ENCODE peak calls at places on chromosomes 3 and 15, in four cellular contexts. N, F, E and H are unnamed samples.

GRCh38 chr15:63022663-63023062 is 19.9 kb upstream of the TPM1 start:
- DNase-seq in F (no peak), N (no peak), E (no peak), H (no peak)

GRCh38 chr3:98977520-98977919 is 76.0 kb upstream of the DCBLD2 start:
- DNase-seq in F (peak; percentile 97), N (no peak), E (peak; percentile 90), H (no peak)

GRCh38 chr3:31724681-31725080 is 192.0 kb downstream of the STT3B start:
- DNase-seq in F (no peak), N (no peak), E (peak; percentile 69), H (no peak)

GRCh38 chr15:77622212-77622941 is 10.3 kb downstream of the LINGO1 start:
- DNase-seq in E (no peak), N (no peak), F (no peak), H (no peak)

GRCh38 chr3:12750223-12750622 is 8.8 kb downstream of the TMEM40 start:
- DNase-seq in N (peak; percentile 47), E (peak; percentile 76), F (peak; percentile 47), H (no peak)

GRCh38 chr15:81301385-81301784 is 22.6 kb downstream of the STARD5 start:
- DNase-seq in N (no peak), F (no peak), E (no peak), H (no peak)

GRCh38 chr15:43150171-43150929 is 17.0 kb downstream of the TMEM62 start:
- DNase-seq in E (peak; percentile 90), N (peak; percentile 74), F (no peak), H (no peak)

GRCh38 chr3:116702370-116702769 is 7.2 kb upstream of the TUSC7 start:
- DNase-seq in F (no peak), E (no peak), N (no peak), H (no peak)

GRCh38 chr3:15427981-15428380 is 583 bp downstream of the EAF1 start:
- DNase-seq in F (no peak), E (no peak), N (no peak), H (no peak)

GRCh38 chr3:16177962-16178627 is 3.6 kb downstream of the GALNT15 start:
- DNase-seq in N (peak; percentile 58), F (peak; percentile 38), E (peak; percentile 89), H (peak; percentile 37)

GRCh38 chr15:77649610-77650009 is 16.9 kb upstream of the LINGO1 start:
- DNase-seq in E (no peak), N (no peak), F (no peak), H (no peak)

GRCh38 chr3:193832833-193833413 is 239.9 kb downstream of the OPA1 start:
- DNase-seq in F (no peak), N (no peak), E (no peak), H (no peak)

GRCh38 chr15:67080900-67081431 is 15.6 kb downstream of the SMAD3 start:
- DNase-seq in N (no peak), F (no peak), E (no peak), H (no peak)

GRCh38 chr15:88243895-88244787 is 12.4 kb downstream of the NTRK3 start:
- DNase-seq in E (peak; percentile 47), F (peak; percentile 27), N (no peak), H (no peak)

GRCh38 chr3:136984837-136985236 is 27.1 kb downstream of the IL20RB start:
- DNase-seq in F (no peak), N (no peak), E (peak; percentile 68), H (no peak)

GRCh38 chr15:39451121-39451698 is 129.7 kb upstream of the THBS1 start:
- DNase-seq in F (no peak), E (no peak), N (no peak), H (no peak)

GRCh38 chr3:186060222-186060621 is 48.7 kb downstream of the ETV5 start:
- DNase-seq in E (no peak), F (no peak), N (no peak), H (no peak)

GRCh38 chr15:55858661-55859060 is 115.7 kb upstream of the PRTG start:
- DNase-seq in F (no peak), N (peak; percentile 8), E (peak; percentile 66), H (no peak)

GRCh38 chr15:75704618-75705017 is 8.0 kb downstream of the CSPG4 start:
- DNase-seq in N (no peak), F (no peak), E (no peak), H (no peak)

GRCh38 chr3:55161256-55161655 is 233.4 kb upstream of the LRTM1 start:
- DNase-seq in F (no peak), N (no peak), E (peak; percentile 51), H (no peak)

GRCh38 chr3:136350132-136350531 is 100.0 kb downstream of the PCCB start:
- DNase-seq in N (peak; percentile 89), E (peak; percentile 98), F (no peak), H (no peak)

GRCh38 chr3:115227046-115227445 is 80.0 kb upstream of the ZBTB20 start:
- DNase-seq in E (no peak), N (no peak), F (no peak), H (no peak)

GRCh38 chr3:129415830-129416229 is 12.6 kb downstream of the EFCAB12 start:
- DNase-seq in E (no peak), N (no peak), F (no peak), H (no peak)

GRCh38 chr3:120450261-120450913 is 405 bp downstream of the FSTL1 start:
- DNase-seq in E (peak; percentile 36), F (no peak), N (no peak), H (no peak)

GRCh38 chr15:68586274-68586961 is 7.6 kb downstream of the CORO2B start:
- DNase-seq in N (no peak), F (peak; percentile 83), E (peak; percentile 74), H (no peak)

GRCh38 chr3:111045564-111045963 is 26.1 kb upstream of the NECTIN3 start:
- DNase-seq in F (no peak), N (no peak), E (peak; percentile 42), H (no peak)

GRCh38 chr15:52362497-52362896 is 66.9 kb upstream of the MYO5C start:
- DNase-seq in E (peak; percentile 74), N (no peak), F (no peak), H (no peak)

GRCh38 chr15:74384566-74385441 is 17.4 kb upstream of the CYP11A1 start:
- DNase-seq in F (no peak), E (no peak), N (no peak), H (no peak)

GRCh38 chr15:84586641-84587160 is 14.1 kb upstream of the ZSCAN2 start:
- DNase-seq in N (no peak), F (no peak), E (peak; percentile 61), H (no peak)

GRCh38 chr3:99845335-99845734 is 27.7 kb downstream of the CMSS1 start:
- DNase-seq in F (no peak), N (no peak), E (no peak), H (no peak)

GRCh38 chr3:58009026-58009748 is 965 bp downstream of the FLNB start:
- DNase-seq in E (no peak), F (no peak), N (no peak), H (peak; percentile 39)

GRCh38 chr3:50275160-50275995 is 3.5 kb upstream of the LSMEM2 start:
- DNase-seq in N (no peak), E (no peak), F (no peak), H (no peak)

GRCh38 chr15:75188499-75188898 is 13.2 kb upstream of the C15orf39 start:
- DNase-seq in F (no peak), E (no peak), N (no peak), H (no peak)